ENCODE peak calls at places on chromosomes 5 and 9, in six cellular contexts. H, E, T, J, P and Z are unnamed samples.

GRCh38 chr5:12162863-12163262 is 258.6 kb upstream of the CTNND2 start:
- DNase-seq in H (no peak), E (no peak), T (no peak), J (no peak), P (no peak), Z (no peak)

GRCh38 chr9:132161743-132162187 is at the start of gene NTNG2:
- DNase-seq in H (no peak), E (no peak), T (no peak), J (no peak), P (no peak), Z (no peak)

GRCh38 chr9:134991808-134992754 is 74.4 kb upstream of the FCN1 start:
- DNase-seq in H (peak), E (no peak), T (no peak), J (no peak), P (no peak), Z (no peak)

GRCh38 chr5:117805058-117805457 is 1183.3 kb downstream of the DTWD2 start:
- DNase-seq in H (no peak), E (no peak), T (no peak), J (no peak), P (no peak), Z (no peak)

GRCh38 chr9:80792721-80793120 is 896.6 kb downstream of the TLE1 start:
- DNase-seq in H (no peak), E (no peak), T (no peak), J (no peak), P (no peak), Z (no peak)

GRCh38 chr5:115511632-115512031 is 32.9 kb downstream of the FEM1C start:
- DNase-seq in H (no peak), E (no peak), T (no peak), J (no peak), P (no peak), Z (no peak)

GRCh38 chr5:161314033-161314432 is 232.5 kb downstream of the GABRB2 start:
- DNase-seq in H (no peak), E (no peak), T (no peak), J (no peak), P (no peak), Z (no peak)

GRCh38 chr9:107597743-107598217 is 108.2 kb upstream of the KLF4 start:
- DNase-seq in H (no peak), E (no peak), T (no peak), J (no peak), P (peak), Z (no peak)

GRCh38 chr9:86434039-86434726 is 80.0 kb upstream of the TUT7 start:
- DNase-seq in H (no peak), E (no peak), T (no peak), J (peak), P (peak), Z (peak)

GRCh38 chr9:81522721-81523551 is 166.4 kb downstream of the TLE1 start:
- DNase-seq in H (no peak), E (no peak), T (no peak), J (peak), P (peak), Z (no peak)